ENCODE peak calls at places on chromosome 15, in four cellular contexts. V is AG04450, L is breast epithelium, N is coronary artery. S is an unnamed sample.
A peak's percentile ranks its signal among the peaks of the same experiment; 100 is the strongest.

GRCh38 chr15:43238691-43239131 is 17.9 kb upstream of the EPB42 start:
- DNase-seq in V (no peak), L (no peak), N (peak; percentile 59), S (no peak)

GRCh38 chr15:81506071-81506470 is 132.1 kb upstream of the TMC3 start:
- DNase-seq in V (no peak), L (no peak), N (no peak), S (no peak)

GRCh38 chr15:93072440-93073394 is 16.3 kb downstream of the RGMA start:
- DNase-seq in V (no peak), L (no peak), N (no peak), S (peak; percentile 91)

GRCh38 chr15:70629735-70630273 is 133.6 kb downstream of the UACA start:
- DNase-seq in V (no peak), L (no peak), N (no peak), S (no peak)

GRCh38 chr15:95041297-95041696 is 809.9 kb downstream of the MCTP2 start:
- DNase-seq in V (no peak), L (no peak), N (no peak), S (no peak)

GRCh38 chr15:74817370-74817737 is 4.7 kb downstream of the LMAN1L start:
- DNase-seq in V (no peak), L (peak; percentile 65), N (no peak), S (no peak)

GRCh38 chr15:90036343-90036742 is 35.2 kb downstream of the ZNF710 start:
- DNase-seq in V (no peak), L (no peak), N (peak; percentile 52), S (no peak)

GRCh38 chr15:34804776-34805175 is 9.4 kb upstream of the ACTC1 start:
- DNase-seq in V (no peak), L (no peak), N (no peak), S (no peak)

GRCh38 chr15:76503121-76503520 is 166.5 kb downstream of the ISL2 start:
- DNase-seq in V (no peak), L (no peak), N (no peak), S (no peak)

GRCh38 chr15:40323953-40324937 is 753 bp downstream of the INAFM2 start:
- DNase-seq in V (no peak), L (no peak), N (no peak), S (no peak)

GRCh38 chr15:88450125-88450798 is 16.9 kb downstream of the MRPL46 start:
- DNase-seq in V (peak; percentile 26), L (no peak), N (no peak), S (no peak)

GRCh38 chr15:59587085-59587826 is 24.3 kb upstream of the GCNT3 start:
- DNase-seq in V (no peak), L (no peak), N (no peak), S (no peak)

GRCh38 chr15:55627730-55628368 is 39.7 kb upstream of the PYGO1 start:
- DNase-seq in V (peak; percentile 74), L (no peak), N (no peak), S (peak; percentile 75)

GRCh38 chr15:48017747-48018146 is 103.0 kb upstream of the SLC24A5 start:
- DNase-seq in V (no peak), L (no peak), N (no peak), S (no peak)

GRCh38 chr15:83843511-83843910 is 189.6 kb downstream of the ADAMTSL3 start:
- DNase-seq in V (no peak), L (no peak), N (no peak), S (no peak)

GRCh38 chr15:89333959-89334509 is 590 bp downstream of the POLG start:
- DNase-seq in V (no peak), L (no peak), N (no peak), S (peak; percentile 44)

GRCh38 chr15:70762469-70763119 is 764 bp downstream of the UACA start:
- DNase-seq in V (no peak), L (peak; percentile 53), N (peak; percentile 82), S (no peak)

GRCh38 chr15:40340740-40341400 is at the start of gene CCDC9B:
- DNase-seq in V (no peak), L (peak; percentile 96), N (peak; percentile 94), S (peak; percentile 93)

GRCh38 chr15:101489236-101489632 is 273 bp downstream of the PCSK6 start:
- DNase-seq in V (no peak), L (no peak), N (peak; percentile 24), S (no peak)

GRCh38 chr15:81373996-81374395 is at the start of gene TMC3:
- DNase-seq in V (no peak), L (no peak), N (no peak), S (no peak)

GRCh38 chr15:101024709-101025108 is 105.6 kb downstream of the LRRK1 start:
- DNase-seq in V (no peak), L (no peak), N (peak; percentile 68), S (no peak)

GRCh38 chr15:74307827-74308642 is 59.4 kb downstream of the CYP11A1 start:
- DNase-seq in V (no peak), L (no peak), N (no peak), S (no peak)

GRCh38 chr15:71623111-71623510 is 187.2 kb upstream of the NR2E3 start:
- DNase-seq in V (no peak), L (no peak), N (no peak), S (no peak)

GRCh38 chr15:78204351-78205309 is 29.7 kb downstream of the ACSBG1 start:
- DNase-seq in V (no peak), L (no peak), N (no peak), S (no peak)

GRCh38 chr15:88702983-88703382 is 64.2 kb downstream of the ISG20 start:
- DNase-seq in V (no peak), L (no peak), N (no peak), S (no peak)

GRCh38 chr15:78241017-78241416 is 6.7 kb upstream of the ACSBG1 start:
- DNase-seq in V (peak; percentile 33), L (peak; percentile 86), N (no peak), S (peak; percentile 81)

GRCh38 chr15:66188464-66188863 is 65.1 kb downstream of the MEGF11 start:
- DNase-seq in V (no peak), L (no peak), N (no peak), S (no peak)

GRCh38 chr15:75138016-75138999 is 63.4 kb upstream of the C15orf39 start:
- DNase-seq in V (no peak), L (no peak), N (no peak), S (no peak)

GRCh38 chr15:79195802-79196201 is 86.7 kb upstream of the ANKRD34C start:
- DNase-seq in V (no peak), L (no peak), N (no peak), S (no peak)

GRCh38 chr15:33393552-33393951 is 82.8 kb downstream of the RYR3 start:
- DNase-seq in V (no peak), L (no peak), N (no peak), S (no peak)

GRCh38 chr15:23897576-23897975 is 210.5 kb upstream of the NDN start:
- DNase-seq in V (no peak), L (no peak), N (no peak), S (peak; percentile 81)

GRCh38 chr15:80309769-80310384 is 57.9 kb upstream of the CTXND1 start:
- DNase-seq in V (no peak), L (no peak), N (no peak), S (no peak)

GRCh38 chr15:37764733-37765191 is 169.7 kb upstream of the TMCO5A start:
- DNase-seq in V (peak; percentile 15), L (no peak), N (no peak), S (no peak)

GRCh38 chr15:88989578-88989977 is 76.4 kb upstream of the MFGE8 start:
- DNase-seq in V (peak; percentile 69), L (no peak), N (no peak), S (no peak)

GRCh38 chr15:75230524-75231371 is 27.4 kb upstream of the GOLGA6C start:
- DNase-seq in V (no peak), L (no peak), N (no peak), S (peak; percentile 26)

GRCh38 chr15:67201136-67201535 is 53.3 kb downstream of the AAGAB start:
- DNase-seq in V (no peak), L (no peak), N (no peak), S (no peak)

GRCh38 chr15:32870240-32871033 is 152.6 kb downstream of the GREM1 start:
- DNase-seq in V (peak; percentile 97), L (no peak), N (no peak), S (no peak)

GRCh38 chr15:49645937-49646336 is 25.1 kb downstream of the DTWD1 start:
- DNase-seq in V (no peak), L (no peak), N (no peak), S (no peak)

GRCh38 chr15:36026627-36027026 is 480.7 kb upstream of the DPH6 start:
- DNase-seq in V (no peak), L (no peak), N (no peak), S (no peak)

GRCh38 chr15:36024066-36024465 is 478.1 kb upstream of the DPH6 start:
- DNase-seq in V (no peak), L (no peak), N (no peak), S (no peak)

DNA sequence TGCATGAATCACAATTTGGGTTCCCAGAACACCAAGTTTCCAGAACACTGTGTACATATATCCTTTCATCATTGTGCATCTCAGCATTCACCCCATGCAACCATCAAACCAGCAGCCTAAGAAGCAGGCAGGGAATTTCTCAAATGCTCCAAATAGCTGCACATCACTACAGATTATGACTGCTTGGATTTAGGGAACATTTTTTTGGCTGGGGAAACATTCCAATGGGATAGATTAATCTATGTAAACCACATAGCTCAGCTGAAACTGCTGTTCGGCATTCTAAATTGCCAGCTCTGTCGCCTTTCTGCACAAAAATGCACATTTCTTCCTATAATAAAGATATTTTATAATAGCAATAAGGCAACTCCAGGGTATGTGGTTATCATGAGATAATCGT is 483.6 kb upstream of the DPH6 start:
- DNase-seq in V (peak; percentile 41), L (no peak), N (no peak), S (no peak)
- H3K4me3 ChIP-seq in V (no peak overlapping the region), L (no peak overlapping the region), N (no peak overlapping the region), S (no peak overlapping the region)

GRCh38 chr15:68730491-68731317 is 90.0 kb downstream of the ANP32A start:
- DNase-seq in V (no peak), L (no peak), N (no peak), S (peak; percentile 36)
- TF ChIP-seq CTCF in V (peak; percentile 49), L (peak; percentile 69), N (peak; percentile 51), S (peak; percentile 56)

GRCh38 chr15:69593981-69594966 is 141.7 kb downstream of the RPLP1 start:
- DNase-seq in V (no peak), L (peak; percentile 90), N (peak; percentile 88), S (peak; percentile 91)
- H3K4me3 ChIP-seq in V (no peak overlapping the region), L (no peak overlapping the region), N (peak overlapping the region; percentile 63), S (no peak overlapping the region)

DNA sequence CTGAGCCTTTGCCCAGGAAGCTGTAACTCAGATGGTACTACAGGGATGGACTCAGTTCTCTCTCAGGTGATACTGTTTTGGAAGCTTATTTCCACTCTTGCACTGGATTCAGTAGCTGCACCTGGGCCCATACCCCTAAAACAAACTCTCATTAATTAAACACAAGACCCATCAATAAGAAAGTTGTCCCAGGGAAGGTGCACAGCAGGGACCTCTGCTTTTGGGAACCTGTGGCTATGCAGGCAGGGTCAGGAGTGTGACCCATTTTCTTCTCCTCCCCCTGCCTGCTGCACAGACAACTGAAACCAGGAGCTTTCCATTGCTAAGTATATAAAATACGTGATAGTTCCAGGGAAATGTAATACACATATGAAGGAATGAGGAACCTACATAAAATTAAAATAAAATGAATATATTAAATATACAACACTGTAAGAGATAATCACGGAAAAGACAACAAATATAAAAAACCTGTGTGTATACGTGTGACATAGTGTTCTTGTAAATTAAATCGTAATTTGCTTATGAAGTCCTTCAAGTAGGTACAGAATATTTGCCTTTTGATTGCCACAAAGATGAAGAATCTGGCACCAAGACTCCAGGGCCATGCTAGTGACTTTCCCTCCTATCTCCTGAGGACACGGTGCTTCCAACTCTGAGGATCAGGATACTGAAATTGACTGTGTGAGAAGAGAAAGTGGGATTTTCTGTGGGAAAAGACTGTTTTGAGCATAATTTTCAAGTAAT is 101.6 kb upstream of the GOLGA6L6 start:
- DNase-seq in V (no peak), L (no peak), N (no peak), S (no peak)
- TF ChIP-seq CTCF in V (no peak), L (no peak), N (no peak), S (no peak)